ENCODE peak calls at places on chromosomes 6 and 20, in eight cellular contexts. L, Z, X, C, A, G, Y and J are unnamed samples.

GRCh38 chr6:31407699-31408098 is 4.3 kb downstream of the MICA start:
- DNase-seq in L (peak), Z (peak), X (no peak), C (no peak), A (no peak), G (no peak), Y (no peak), J (no peak)

GRCh38 chr6:42428326-42429041 is 23.2 kb downstream of the TRERF1 start:
- DNase-seq in L (no peak), Z (peak), X (peak), C (no peak), A (no peak), G (no peak), Y (no peak), J (peak)

GRCh38 chr6:103122766-103123601 is 1729.5 kb downstream of the GRIK2 start:
- DNase-seq in L (peak), Z (peak), X (no peak), C (no peak), A (peak), G (peak), Y (peak), J (no peak)

GRCh38 chr6:87766211-87766610 is 64.2 kb upstream of the AKIRIN2 start:
- DNase-seq in L (no peak), Z (no peak), X (no peak), C (no peak), A (no peak), G (no peak), Y (no peak), J (no peak)

GRCh38 chr20:10306440-10307358 is 88.1 kb downstream of the SNAP25 start:
- DNase-seq in L (peak), Z (peak), X (no peak), C (no peak), A (no peak), G (no peak), Y (no peak), J (peak)

GRCh38 chr6:35879151-35879550 is 41.7 kb downstream of the SRPK1 start:
- DNase-seq in L (no peak), Z (no peak), X (no peak), C (no peak), A (no peak), G (no peak), Y (no peak), J (no peak)

GRCh38 chr20:51902933-51903332 is 100.6 kb upstream of the SALL4 start:
- DNase-seq in L (no peak), Z (no peak), X (no peak), C (no peak), A (no peak), G (no peak), Y (no peak), J (no peak)

GRCh38 chr6:108395297-108395696 is 100.4 kb downstream of the AFG1L start:
- DNase-seq in L (no peak), Z (no peak), X (no peak), C (no peak), A (no peak), G (no peak), Y (no peak), J (no peak)

GRCh38 chr20:59153832-59154231 is 9.8 kb upstream of the ZNF831 start:
- DNase-seq in L (no peak), Z (no peak), X (no peak), C (no peak), A (no peak), G (no peak), Y (no peak), J (no peak)

GRCh38 chr6:109093732-109094131 is 914 bp downstream of the SESN1 start:
- DNase-seq in L (peak), Z (peak), X (no peak), C (no peak), A (peak), G (no peak), Y (no peak), J (no peak)

GRCh38 chr6:112911949-112912348 is 564.8 kb downstream of the RFPL4B start:
- DNase-seq in L (no peak), Z (peak), X (no peak), C (no peak), A (no peak), G (no peak), Y (no peak), J (no peak)

GRCh38 chr6:120918137-120918536 is 416.1 kb downstream of the TBC1D32 start:
- DNase-seq in L (no peak), Z (no peak), X (no peak), C (no peak), A (no peak), G (no peak), Y (no peak), J (no peak)

GRCh38 chr6:5093231-5094015 is 8.3 kb downstream of the PPP1R3G start:
- DNase-seq in L (no peak), Z (no peak), X (no peak), C (no peak), A (no peak), G (no peak), Y (no peak), J (no peak)

GRCh38 chr6:132065556-132065955 is 114.4 kb upstream of the CCN2 start:
- DNase-seq in L (no peak), Z (no peak), X (no peak), C (no peak), A (no peak), G (no peak), Y (no peak), J (no peak)

GRCh38 chr6:159906400-159906799 is 15.6 kb downstream of the MAS1 start:
- DNase-seq in L (no peak), Z (no peak), X (no peak), C (no peak), A (no peak), G (no peak), Y (no peak), J (no peak)

GRCh38 chr20:61901421-61902212 is 164.1 kb downstream of the TAF4 start:
- DNase-seq in L (peak), Z (peak), X (no peak), C (no peak), A (no peak), G (no peak), Y (no peak), J (no peak)

GRCh38 chr6:136761227-136761922 is 30.9 kb downstream of the MAP3K5 start:
- DNase-seq in L (peak), Z (no peak), X (no peak), C (no peak), A (no peak), G (no peak), Y (no peak), J (peak)